ENCODE peak calls at places on chromosomes 11 and 22, in nine cellular contexts. P is cardiac muscle cell, E is neural crest cell, A is HCT116, M is kidney glomerular epithelial cell, T is posterior vena cava, D is iris pigment epithelial cell, O is H54, R is Calu3. U is an unnamed sample.

GRCh38 chr11:103923473-103923931 is 112.9 kb upstream of the DDI1 start:
- DNase-seq in E (no peak), A (peak), D (no peak), P (no peak), T (no peak), R (peak), M (peak), O (no peak), U (no peak)

GRCh38 chr11:14258177-14258935 is 100.6 kb downstream of the RRAS2 start:
- DNase-seq in D (peak), P (peak), E (no peak), O (peak), A (peak), M (peak), R (no peak), T (no peak), U (no peak)

GRCh38 chr11:73194593-73194992 is 23.5 kb upstream of the P2RY2 start:
- DNase-seq in M (peak), R (peak), A (no peak), E (no peak), D (no peak), O (no peak), T (no peak), P (no peak), U (no peak)

GRCh38 chr22:20013382-20013871 is 3.2 kb downstream of the ARVCF start:
- DNase-seq in D (peak), T (peak), A (no peak), O (no peak), P (peak), E (peak), M (peak), R (peak), U (peak)

GRCh38 chr11:114078423-114078822 is 18.9 kb downstream of the ZBTB16 start:
- DNase-seq in D (no peak), M (no peak), A (no peak), E (no peak), R (no peak), O (no peak), T (peak), P (no peak), U (no peak)

GRCh38 chr22:47278655-47279054 is 516.2 kb downstream of the TBC1D22A start:
- DNase-seq in R (no peak), E (no peak), T (no peak), D (no peak), P (no peak), A (no peak), M (no peak), O (no peak), U (no peak)

GRCh38 chr22:46377566-46378498 is 42.3 kb downstream of the TRMU start:
- DNase-seq in O (peak), P (peak), A (peak), D (peak), T (no peak), R (peak), E (peak), M (peak), U (no peak)

GRCh38 chr11:80241766-80242165 is 800.9 kb upstream of the TENM4 start:
- DNase-seq in P (peak), M (peak), A (no peak), R (no peak), D (peak), E (no peak), T (no peak), O (no peak), U (no peak)

GRCh38 chr11:11982461-11982860 is 26.0 kb downstream of the DKK3 start:
- DNase-seq in R (no peak), A (no peak), P (no peak), E (no peak), O (no peak), M (no peak), T (no peak), D (no peak), U (no peak)

GRCh38 chr11:15629690-15630321 is 515.1 kb downstream of the INSC start:
- DNase-seq in R (peak), A (peak), O (no peak), D (no peak), M (no peak), T (no peak), P (peak), E (peak), U (no peak)

GRCh38 chr11:61195016-61195695 is 8.2 kb upstream of the PGA3 start:
- DNase-seq in T (no peak), D (no peak), P (no peak), A (no peak), R (no peak), O (no peak), M (peak), E (no peak), U (no peak)

GRCh38 chr11:118484405-118484804 is 42.9 kb upstream of the TTC36 start:
- DNase-seq in T (no peak), D (no peak), M (no peak), A (no peak), E (no peak), R (no peak), P (no peak), O (no peak), U (no peak)

GRCh38 chr11:66221726-66222236 is 46.7 kb upstream of the RAB1B start:
- DNase-seq in R (no peak), T (peak), E (no peak), O (no peak), D (peak), M (peak), P (no peak), A (no peak), U (no peak)

GRCh38 chr22:36366291-36366708 is 21.5 kb downstream of the MYH9 start:
- DNase-seq in D (no peak), P (no peak), E (no peak), A (no peak), M (peak), O (no peak), T (no peak), R (no peak), U (no peak)

GRCh38 chr11:128467610-128468041 is 119.7 kb downstream of the ETS1 start:
- DNase-seq in D (peak), E (peak), R (peak), M (peak), T (no peak), P (peak), A (peak), O (peak), U (no peak)

GRCh38 chr22:38298312-38299000 is 18.8 kb downstream of the CSNK1E start:
- DNase-seq in A (peak), P (peak), T (no peak), E (no peak), M (no peak), O (peak), R (peak), D (peak), U (peak)

GRCh38 chr22:40081662-40082061 is 86.9 kb downstream of the FAM83F start:
- DNase-seq in O (no peak), R (no peak), T (no peak), D (no peak), M (no peak), P (no peak), A (no peak), E (no peak), U (no peak)

GRCh38 chr11:64592656-64593055 is 1.6 kb downstream of the SLC22A12 start:
- DNase-seq in O (no peak), E (no peak), T (peak), D (no peak), A (no peak), M (no peak), R (no peak), P (no peak), U (no peak)

U was measured in BE2C.